ENCODE peak calls at places on chromosomes 3 and 15, in five cellular contexts. L is M059J; P is NCI-H510A; V is NCI-H2081 treated with DMSO at 0.1 percent for 48 hours; Y is activated CD8-positive, alpha-beta memory T cell treated with anti-CD3 and anti-CD28 coated beads for 48 hours. X is an unnamed sample.

GRCh38 chr15:98850991-98851776 is 156.4 kb downstream of the PGPEP1L start:
- DNase-seq in V (no peak), L (peak), P (no peak), Y (peak), X (peak)

GRCh38 chr3:72336821-72337479 is 511.3 kb downstream of the SHQ1 start:
- DNase-seq in P (peak), L (peak), V (no peak), Y (no peak), X (peak)

GRCh38 chr15:57457726-57458125 is 81.4 kb downstream of the CGNL1 start:
- DNase-seq in P (no peak), V (no peak), L (no peak), Y (no peak), X (peak)

GRCh38 chr15:37891754-37892368 is 42.6 kb upstream of the TMCO5A start:
- DNase-seq in P (no peak), Y (no peak), L (peak), V (peak), X (peak)

GRCh38 chr3:4843619-4844018 is 135.6 kb upstream of the BHLHE40 start:
- DNase-seq in Y (no peak), V (no peak), P (no peak), L (no peak), X (no peak)

GRCh38 chr3:125150525-125151436 is 61.8 kb downstream of the SLC12A8 start:
- DNase-seq in L (peak), P (no peak), V (no peak), Y (no peak), X (no peak)

GRCh38 chr3:37435572-37435971 is 261.2 kb upstream of the LRRFIP2 start:
- DNase-seq in L (no peak), P (no peak), V (no peak), Y (no peak), X (no peak)

GRCh38 chr15:79168922-79169322 is 78.3 kb upstream of the RASGRF1 start:
- DNase-seq in V (peak), L (peak), Y (no peak), P (peak), X (no peak)

GRCh38 chr15:78370013-78370412 is 29.9 kb downstream of the CRABP1 start:
- DNase-seq in Y (no peak), V (no peak), P (no peak), L (no peak), X (no peak)

GRCh38 chr15:41883484-41883825 is 10.4 kb downstream of the SPTBN5 start:
- DNase-seq in L (no peak), Y (no peak), V (no peak), P (no peak), X (no peak)

GRCh38 chr3:9396301-9396631 is 1.1 kb upstream of the SETD5 start:
- DNase-seq in P (peak), Y (no peak), L (peak), V (no peak), X (peak)